ENCODE peak calls at places on chromosomes 5 and 9, in seven cellular contexts. R is GM04503; E is AML-193; N is CD8-positive, alpha-beta T cell; Q is stomach; H is HCEC 1CT; O is stimulated activated CD4-positive, alpha-beta T cell treated with anti-CD3 and anti-CD28 coated beads, Interleukin-1b, Interleukin-23, amount 100 ng/mL, for 48 hours. T is an unnamed sample.

GRCh38 chr9:27925815-27926214 is 352.5 kb upstream of the C9orf72 start:
- DNase-seq in Q (no peak), E (no peak), R (no peak), N (no peak), H (no peak), O (no peak), T (no peak)

GRCh38 chr9:91197232-91198181 is 164.2 kb downstream of the AUH start:
- DNase-seq in O (no peak), N (no peak), R (peak; percentile 96), H (peak; percentile 96), E (peak; percentile 90), Q (peak; percentile 86), T (peak; percentile 45)

GRCh38 chr5:157470616-157471015 is 10.6 kb downstream of the NIPAL4 start:
- DNase-seq in E (no peak), R (no peak), N (no peak), O (no peak), H (no peak), Q (no peak), T (no peak)

GRCh38 chr9:133472753-133473378 is 6.0 kb downstream of the SLC2A6 start:
- DNase-seq in N (no peak), H (no peak), O (no peak), R (no peak), Q (no peak), E (no peak), T (no peak)

GRCh38 chr9:76741524-76741923 is 22.7 kb upstream of the PCA3 start:
- DNase-seq in N (no peak), H (no peak), O (no peak), R (no peak), Q (no peak), E (no peak), T (no peak)

GRCh38 chr9:126879288-126879687 is 18.8 kb downstream of the ZBTB34 start:
- DNase-seq in N (no peak), R (no peak), Q (no peak), H (no peak), E (no peak), O (no peak), T (no peak)

GRCh38 chr5:163352531-163352930 is 84.9 kb upstream of the CCNG1 start:
- DNase-seq in H (no peak), N (no peak), Q (no peak), E (no peak), O (no peak), R (no peak), T (no peak)

GRCh38 chr5:72478684-72479083 is 28.5 kb downstream of the ZNF366 start:
- DNase-seq in Q (no peak), E (no peak), H (no peak), N (no peak), O (no peak), R (no peak), T (no peak)

GRCh38 chr5:142059304-142059940 is 46.6 kb upstream of the GNPDA1 start:
- DNase-seq in O (no peak), R (peak; percentile 44), E (peak; percentile 33), Q (no peak), N (no peak), H (peak; percentile 50), T (no peak)

GRCh38 chr5:177594071-177594470 is 2.1 kb downstream of the TMED9 start:
- DNase-seq in Q (no peak), E (no peak), N (no peak), O (no peak), H (no peak), R (no peak), T (no peak)

T was measured in caudate nucleus.